ENCODE peak calls at places on chromosomes 6 and 20, in four cellular contexts. B is fibroblast of lung; M is PC-3; U is CD4-positive, CD25-positive, alpha-beta regulatory T cell. V is an unnamed sample.

GRCh38 chr6:158536891-158537798 is 22.7 kb upstream of the TMEM181 start:
- DNase-seq in U (peak; percentile 56), M (peak; percentile 33), B (peak; percentile 61), V (no peak)

GRCh38 chr6:84753173-84753572 is 11.2 kb downstream of the TBX18 start:
- DNase-seq in U (no peak), M (no peak), B (no peak), V (no peak)

GRCh38 chr6:51915098-51915497 is 172.3 kb downstream of the PKHD1 start:
- DNase-seq in U (no peak), B (no peak), M (peak; percentile 47), V (no peak)

GRCh38 chr6:155274533-155274932 is 10.7 kb downstream of the CLDN20 start:
- DNase-seq in U (no peak), M (no peak), B (peak; percentile 80), V (no peak)

GRCh38 chr20:46400828-46401477 is 5.5 kb downstream of the ELMO2 start:
- DNase-seq in B (peak; percentile 48), M (peak; percentile 20), U (peak; percentile 86), V (peak; percentile 86)

GRCh38 chr6:111687652-111688051 is 82.0 kb upstream of the TRAF3IP2 start:
- DNase-seq in M (no peak), B (no peak), U (no peak), V (no peak)

GRCh38 chr6:169960891-169961611 is 209.6 kb downstream of the ERMARD start:
- DNase-seq in M (no peak), B (no peak), U (no peak), V (no peak)

GRCh38 chr6:39330476-39330875 is 8.0 kb upstream of the KCNK16 start:
- DNase-seq in M (no peak), U (no peak), B (no peak), V (no peak)

GRCh38 chr20:39825950-39826349 is 863.1 kb downstream of the MAFB start:
- DNase-seq in U (no peak), M (no peak), B (peak; percentile 80), V (peak; percentile 29)

GRCh38 chr6:29336269-29336668 is 32.4 kb downstream of the OR5V1 start:
- DNase-seq in U (no peak), M (no peak), B (no peak), V (no peak)

GRCh38 chr20:7672551-7672950 is 267.7 kb downstream of the HAO1 start:
- DNase-seq in U (no peak), B (no peak), M (no peak), V (no peak)

GRCh38 chr20:53175135-53175780 is 203.1 kb downstream of the TSHZ2 start:
- DNase-seq in U (no peak), M (no peak), B (no peak), V (no peak)

GRCh38 chr20:45174434-45175364 is at the start of gene PI3:
- DNase-seq in B (peak; percentile 5), M (peak; percentile 99), U (no peak), V (no peak)

GRCh38 chr6:116059713-116060571 is 749 bp downstream of the FRK start:
- DNase-seq in U (no peak), M (peak; percentile 22), B (peak; percentile 11), V (no peak)

GRCh38 chr6:148203970-148204369 is 138.7 kb upstream of the SASH1 start:
- DNase-seq in M (no peak), U (peak; percentile 74), B (peak; percentile 98), V (peak; percentile 98)

GRCh38 chr6:131519670-131520436 is 53.2 kb upstream of the ARG1 start:
- DNase-seq in B (peak; percentile 38), M (peak; percentile 58), U (peak; percentile 68), V (peak; percentile 62)

GRCh38 chr6:133184798-133185380 is 56.3 kb upstream of the EYA4 start:
- DNase-seq in U (peak; percentile 24), B (peak; percentile 23), M (peak; percentile 57), V (peak; percentile 14)

GRCh38 chr6:34565722-34566137 is 9.6 kb upstream of the SPDEF start:
- DNase-seq in U (no peak), B (no peak), M (no peak), V (no peak)

GRCh38 chr6:170135461-170135820 is 155.4 kb downstream of the DLL1 start:
- DNase-seq in B (no peak), M (no peak), U (no peak), V (no peak)

GRCh38 chr20:61891916-61892649 is 173.6 kb downstream of the TAF4 start:
- DNase-seq in B (no peak), M (no peak), U (no peak), V (no peak)

GRCh38 chr6:74404366-74404765 is 708.4 kb downstream of the CD109 start:
- DNase-seq in B (peak; percentile 51), M (no peak), U (no peak), V (no peak)

GRCh38 chr20:34915131-34915530 is 38.7 kb downstream of the ACSS2 start:
- DNase-seq in M (no peak), U (no peak), B (no peak), V (no peak)

GRCh38 chr6:79570802-79571367 is 33.7 kb upstream of the LCA5 start:
- DNase-seq in B (no peak), U (peak; percentile 49), M (no peak), V (peak; percentile 33)

GRCh38 chr6:56856036-56856580 is 98.8 kb upstream of the BEND6 start:
- DNase-seq in U (no peak), M (no peak), B (peak; percentile 63), V (no peak)

GRCh38 chr6:38567436-38567835 is 72.3 kb downstream of the BTBD9 start:
- DNase-seq in U (no peak), B (peak; percentile 90), M (peak; percentile 84), V (peak; percentile 16)

GRCh38 chr6:170516783-170517616 is 36.1 kb downstream of the PSMB1 start:
- DNase-seq in B (peak; percentile 73), M (peak; percentile 63), U (peak; percentile 66), V (peak; percentile 49)

GRCh38 chr20:32536861-32537656 is 48.1 kb downstream of the NOL4L start:
- DNase-seq in M (peak; percentile 52), B (no peak), U (peak; percentile 87), V (peak; percentile 53)

DNA sequence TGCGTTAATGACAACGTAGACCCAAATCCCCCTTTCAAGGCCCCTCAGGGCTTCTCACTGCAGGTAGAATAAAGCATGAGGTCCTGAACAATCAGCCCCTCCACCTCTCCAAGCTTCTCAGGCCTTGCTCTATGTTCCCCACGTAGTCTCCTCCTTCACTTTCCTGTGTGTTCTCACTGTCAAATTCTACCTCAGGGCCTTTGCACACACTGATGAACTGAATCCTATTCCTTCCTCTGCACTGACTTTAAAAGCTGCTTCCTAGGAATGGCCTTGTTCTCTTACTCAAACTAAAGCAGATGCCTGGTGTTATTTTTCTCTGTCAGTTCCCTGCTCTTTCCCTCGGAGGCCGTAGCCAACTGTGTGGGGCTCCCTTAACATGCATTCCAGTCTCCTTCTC is 66.8 kb upstream of the EDN1 start:
- DNase-seq in M (no peak), U (no peak), B (no peak), V (no peak)
- H3K4me3 ChIP-seq in M (no peak overlapping the region), U (no peak overlapping the region), B (no peak overlapping the region), V (no peak overlapping the region)

GRCh38 chr20:57751411-57751810 is 41.6 kb upstream of the PMEPA1 start:
- DNase-seq in B (no peak), M (no peak), U (no peak), V (no peak)

GRCh38 chr20:57748601-57749130 is 38.9 kb upstream of the PMEPA1 start:
- DNase-seq in B (peak; percentile 86), M (peak; percentile 97), U (peak; percentile 47), V (no peak)

GRCh38 chr20:57749861-57750260 is 40.0 kb upstream of the PMEPA1 start:
- DNase-seq in M (no peak), B (no peak), U (no peak), V (no peak)

GRCh38 chr20:57747889-57748456 is 38.2 kb upstream of the PMEPA1 start:
- DNase-seq in M (no peak), U (no peak), B (peak; percentile 33), V (no peak)

DNA sequence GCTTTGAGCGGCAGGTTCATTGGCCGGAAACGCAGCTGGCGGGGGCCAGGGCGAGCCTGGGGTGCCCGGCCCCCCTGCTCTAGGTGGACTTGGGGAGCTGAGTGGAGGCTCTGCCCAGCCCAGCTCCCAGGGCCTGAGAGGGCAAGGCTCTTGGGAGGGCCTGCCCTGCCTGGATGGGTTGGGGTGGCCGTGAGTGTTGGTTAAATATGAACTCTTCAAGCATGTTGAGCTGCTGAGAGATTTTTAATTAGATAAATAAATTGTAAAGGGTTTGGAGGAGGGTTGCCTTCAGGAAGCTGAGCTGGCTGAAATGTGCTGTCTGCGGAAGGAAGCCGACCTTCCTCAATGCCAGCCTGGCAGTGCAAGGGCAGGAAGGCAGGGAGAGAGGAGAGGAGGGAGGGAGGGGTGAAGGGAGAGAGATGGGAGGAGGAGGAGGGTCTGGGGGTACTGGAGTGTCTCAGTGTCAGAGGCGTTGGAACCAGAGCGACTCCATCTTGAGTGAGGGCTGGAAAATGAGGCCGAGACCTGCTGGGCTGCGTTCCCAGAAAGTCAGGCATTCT is 39.4 kb upstream of the PMEPA1 start:
- DNase-seq in U (no peak), M (no peak), B (no peak), V (no peak)
- H3K4me3 ChIP-seq in U (no peak overlapping the region), M (peak overlapping the region; percentile 58), B (no peak overlapping the region), V (no peak overlapping the region)

GRCh38 chr20:49785149-49785850 is 27.3 kb upstream of the SLC9A8 start:
- DNase-seq in B (no peak), U (no peak), M (no peak), V (no peak)

GRCh38 chr20:49787371-49788357 is 25.0 kb upstream of the SLC9A8 start:
- DNase-seq in B (no peak), U (no peak), M (no peak), V (no peak)

GRCh38 chr20:49786671-49787370 is 25.8 kb upstream of the SLC9A8 start:
- DNase-seq in B (no peak), M (peak; percentile 63), U (no peak), V (no peak)

GRCh38 chr20:49785851-49786174 is 26.8 kb upstream of the SLC9A8 start:
- DNase-seq in U (no peak), M (no peak), B (no peak), V (no peak)

GRCh38 chr20:49786226-49786625 is 26.4 kb upstream of the SLC9A8 start:
- DNase-seq in B (no peak), U (no peak), M (no peak), V (no peak)
- H3K4me3 ChIP-seq in B (no peak overlapping the region), U (no peak overlapping the region), M (no peak overlapping the region), V (no peak overlapping the region)

GRCh38 chr6:13419826-13420225 is 67.6 kb downstream of the GFOD1 start:
- DNase-seq in U (no peak), B (no peak), M (no peak), V (no peak)
- H3K4me3 ChIP-seq in U (no peak overlapping the region), B (no peak overlapping the region), M (no peak overlapping the region), V (no peak overlapping the region)

GRCh38 chr20:845967-846893 is 12.7 kb downstream of the FAM110A start:
- DNase-seq in M (no peak), B (no peak), U (peak; percentile 68), V (no peak)
- H3K4me3 ChIP-seq in M (no peak overlapping the region), B (no peak overlapping the region), U (peak overlapping the region; percentile 93), V (peak overlapping the region; percentile 15)

DNA sequence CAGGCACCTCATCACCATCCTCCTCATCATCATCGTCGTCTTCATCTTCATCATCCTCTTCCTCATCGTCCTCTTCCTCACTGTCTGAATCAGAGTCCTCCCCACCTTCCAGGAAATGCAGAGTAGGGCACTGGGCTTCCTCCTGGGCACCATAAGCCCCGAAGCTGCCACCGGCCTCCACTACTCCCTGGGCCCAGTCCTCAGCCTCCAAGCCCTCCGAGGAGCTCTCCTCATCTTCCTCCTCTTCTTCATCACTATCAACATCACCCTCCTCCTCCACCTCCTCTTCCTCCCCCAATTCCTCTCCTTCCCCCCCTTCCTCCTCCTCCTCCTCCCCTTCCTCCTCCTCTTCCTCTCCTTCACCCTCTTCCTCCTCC is 1.7 kb downstream of the CENPB start:
- DNase-seq in M (no peak), B (no peak), U (no peak), V (no peak)
- H3K4me3 ChIP-seq in M (peak overlapping the region; percentile 73), B (peak overlapping the region; percentile 77), U (no peak overlapping the region), V (no peak overlapping the region)

GRCh38 chr20:41003143-41003932 is 25.3 kb upstream of the TOP1 start:
- DNase-seq in U (peak; percentile 92), M (peak; percentile 99), B (peak; percentile 99), V (no peak)
- H3K4me3 ChIP-seq in U (peak overlapping the region; percentile 90), M (peak overlapping the region; percentile 49), B (peak overlapping the region; percentile 58), V (no peak overlapping the region)

V was measured in Jurkat, Clone E6-1.